ENCODE peak calls at places on chromosomes 5 and 9, in ten cellular contexts. M, G, S, D, Z, H, P, R, Y and C are unnamed samples.

GRCh38 chr5:79488775-79489174 is 25.2 kb downstream of the HOMER1 start:
- DNase-seq in M (no peak), G (peak; percentile 64), S (no peak), D (no peak), Z (no peak), H (no peak), P (no peak), R (no peak), Y (no peak), C (no peak)

GRCh38 chr9:134824583-134824982 is 56.0 kb upstream of the FCN2 start:
- DNase-seq in M (no peak), G (no peak), S (no peak), D (no peak), Z (no peak), H (no peak), P (no peak), R (no peak), Y (no peak), C (no peak)

GRCh38 chr5:38846379-38846967 is 661 bp downstream of the OSMR start:
- DNase-seq in M (no peak), G (no peak), S (no peak), D (no peak), Z (no peak), H (no peak), P (no peak), R (no peak), Y (no peak), C (no peak)

GRCh38 chr5:41747708-41748107 is 122.5 kb downstream of the OXCT1 start:
- DNase-seq in M (no peak), G (no peak), S (no peak), D (no peak), Z (no peak), H (no peak), P (no peak), R (no peak), Y (no peak), C (no peak)

GRCh38 chr5:112738180-112738560 is 485 bp downstream of the APC start:
- DNase-seq in M (no peak), G (no peak), S (no peak), D (no peak), Z (no peak), H (no peak), P (no peak), R (no peak), Y (peak; percentile 28), C (no peak)

GRCh38 chr9:130946778-130947617 is 8.0 kb upstream of the FIBCD1 start:
- DNase-seq in M (no peak), G (peak; percentile 18), S (peak; percentile 82), D (no peak), Z (no peak), H (no peak), P (no peak), R (no peak), Y (no peak), C (no peak)

GRCh38 chr5:133930061-133930823 is 38.2 kb downstream of the C5orf15 start:
- DNase-seq in M (peak; percentile 11), G (peak; percentile 47), S (peak; percentile 31), D (no peak), Z (no peak), H (no peak), P (peak; percentile 35), R (peak; percentile 52), Y (peak; percentile 90), C (no peak)

GRCh38 chr9:130665029-130665430 is 636 bp downstream of the PRDM12 start:
- DNase-seq in M (no peak), G (no peak), S (no peak), D (no peak), Z (no peak), H (no peak), P (no peak), R (no peak), Y (no peak), C (no peak)

GRCh38 chr5:26813235-26813634 is 225.2 kb downstream of the CDH9 start:
- DNase-seq in M (no peak), G (no peak), S (no peak), D (no peak), Z (no peak), H (no peak), P (no peak), R (no peak), Y (no peak), C (no peak)

GRCh38 chr9:134626576-134627416 is 14.8 kb upstream of the COL5A1 start:
- DNase-seq in M (no peak), G (peak; percentile 66), S (no peak), D (no peak), Z (peak; percentile 77), H (no peak), P (no peak), R (no peak), Y (no peak), C (no peak)

GRCh38 chr9:109856785-109857184 is 76.8 kb downstream of the PALM2AKAP2 start:
- DNase-seq in M (no peak), G (peak; percentile 5), S (no peak), D (no peak), Z (no peak), H (no peak), P (peak; percentile 41), R (no peak), Y (no peak), C (no peak)

GRCh38 chr5:16456103-16456832 is 9.3 kb downstream of the ZNF622 start:
- DNase-seq in M (no peak), G (peak; percentile 83), S (peak; percentile 20), D (no peak), Z (peak; percentile 34), H (peak; percentile 29), P (peak; percentile 43), R (no peak), Y (peak; percentile 61), C (no peak)

GRCh38 chr5:62143268-62144229 is 162.5 kb upstream of the KIF2A start:
- DNase-seq in M (no peak), G (peak; percentile 37), S (no peak), D (peak; percentile 7), Z (no peak), H (no peak), P (no peak), R (no peak), Y (no peak), C (no peak)

GRCh38 chr9:21569721-21570120 is 87.6 kb upstream of the IFNE start:
- DNase-seq in M (no peak), G (no peak), S (no peak), D (no peak), Z (no peak), H (no peak), P (no peak), R (no peak), Y (no peak), C (no peak)

GRCh38 chr9:4099961-4100360 is 199.9 kb downstream of the GLIS3 start:
- DNase-seq in M (no peak), G (peak; percentile 87), S (no peak), D (no peak), Z (no peak), H (no peak), P (no peak), R (no peak), Y (peak; percentile 7), C (no peak)

GRCh38 chr5:4802044-4802443 is 338.1 kb upstream of the ADAMTS16 start:
- DNase-seq in M (no peak), G (peak; percentile 1), S (no peak), D (no peak), Z (no peak), H (no peak), P (no peak), R (no peak), Y (no peak), C (no peak)

GRCh38 chr5:24163091-24163490 is 481.7 kb downstream of the CDH10 start:
- DNase-seq in M (no peak), G (no peak), S (no peak), D (no peak), Z (no peak), H (no peak), P (no peak), R (no peak), Y (no peak), C (no peak)

GRCh38 chr5:93990504-93991085 is 249.2 kb upstream of the POU5F2 start:
- DNase-seq in M (no peak), G (no peak), S (peak; percentile 30), D (no peak), Z (no peak), H (no peak), P (no peak), R (no peak), Y (no peak), C (no peak)

GRCh38 chr5:81855576-81855975 is 104.7 kb upstream of the SSBP2 start:
- DNase-seq in M (no peak), G (no peak), S (no peak), D (no peak), Z (no peak), H (no peak), P (no peak), R (no peak), Y (no peak), C (no peak)

GRCh38 chr9:87516222-87516930 is 18.7 kb downstream of the DAPK1 start:
- DNase-seq in M (no peak), G (peak; percentile 80), S (peak; percentile 34), D (no peak), Z (no peak), H (no peak), P (peak; percentile 69), R (no peak), Y (no peak), C (peak; percentile 44)